ENCODE peak calls at places on chromosomes 11 and 22, in ten cellular contexts. S, K, J, Y, R, D, C, M, X and U are unnamed samples.

GRCh38 chr11:5242933-5243844 is 6.5 kb downstream of the HBG1 start:
- DNase-seq in M (no peak), X (no peak), Y (no peak), J (no peak), R (peak; percentile 42), S (no peak), K (no peak), C (no peak), D (no peak), U (no peak)

GRCh38 chr11:116481126-116481644 is 291.6 kb downstream of the BUD13 start:
- DNase-seq in Y (no peak), C (no peak), R (no peak), S (no peak), D (no peak), K (no peak), M (no peak), J (no peak), X (no peak), U (no peak)

GRCh38 chr22:30206964-30207363 is 39.6 kb downstream of the LIF start:
- DNase-seq in R (peak; percentile 97), M (peak; percentile 78), C (no peak), S (no peak), J (no peak), X (no peak), D (peak; percentile 92), K (peak; percentile 86), Y (peak; percentile 92), U (no peak)

GRCh38 chr11:64745523-64746328 is 1.8 kb upstream of the RASGRP2 start:
- DNase-seq in R (no peak), C (no peak), Y (peak; percentile 53), D (peak; percentile 89), M (peak; percentile 85), X (peak; percentile 41), K (peak; percentile 78), S (peak; percentile 73), J (no peak), U (peak; percentile 89)

GRCh38 chr22:20031732-20032406 is 11.0 kb downstream of the TANGO2 start:
- DNase-seq in C (peak; percentile 57), R (no peak), K (no peak), S (no peak), D (no peak), X (no peak), Y (no peak), M (no peak), J (no peak), U (peak; percentile 74)

GRCh38 chr11:83020942-83021779 is 50.5 kb downstream of the RAB30 start:
- DNase-seq in C (no peak), S (no peak), M (no peak), K (no peak), X (no peak), R (no peak), Y (no peak), D (no peak), J (no peak), U (no peak)

GRCh38 chr22:47498969-47499368 is 736.5 kb downstream of the TBC1D22A start:
- DNase-seq in X (no peak), J (no peak), M (no peak), S (no peak), C (no peak), R (no peak), Y (no peak), D (no peak), K (no peak), U (no peak)

GRCh38 chr11:66133216-66133775 is 63.2 kb downstream of the PACS1 start:
- DNase-seq in C (no peak), D (no peak), Y (peak; percentile 21), S (no peak), M (no peak), J (no peak), R (no peak), X (no peak), K (no peak), U (no peak)

GRCh38 chr11:34250732-34251639 is 106.8 kb downstream of the ABTB2 start:
- DNase-seq in S (peak; percentile 47), M (peak; percentile 73), X (peak; percentile 16), C (peak; percentile 6), R (peak; percentile 91), Y (peak; percentile 34), J (no peak), K (peak; percentile 18), D (peak; percentile 75), U (peak; percentile 82)